ENCODE peak calls at places on chromosome 2, in seven cellular contexts. H, Q, Y, B, A, L and V are unnamed samples.

GRCh38 chr2:62014102-62014501 is 108.6 kb downstream of the COMMD1 start:
- DNase-seq in B (no peak), Q (no peak), L (no peak), A (no peak), Y (peak), H (peak), V (peak)

GRCh38 chr2:165203689-165204559 is at the start of gene SCN3A:
- DNase-seq in B (peak), H (peak), Q (peak), Y (no peak), A (no peak), L (peak), V (no peak)

GRCh38 chr2:128236491-128237035 is 82.1 kb downstream of the HS6ST1 start:
- DNase-seq in A (no peak), H (peak), Q (no peak), Y (no peak), B (no peak), L (no peak), V (no peak)

GRCh38 chr2:9773905-9774239 is 69.4 kb upstream of the TAF1B start:
- DNase-seq in H (no peak), Q (no peak), A (no peak), Y (no peak), B (no peak), L (no peak), V (no peak)

GRCh38 chr2:1770566-1771380 is 26.5 kb upstream of the PXDN start:
- DNase-seq in Q (no peak), H (no peak), L (no peak), B (no peak), A (no peak), Y (no peak), V (no peak)

GRCh38 chr2:63993871-63994270 is 25.4 kb downstream of the VPS54 start:
- DNase-seq in H (no peak), L (no peak), Q (no peak), A (no peak), B (no peak), Y (no peak), V (no peak)

GRCh38 chr2:159044804-159045286 is 76.4 kb downstream of the TANC1 start:
- DNase-seq in B (no peak), H (no peak), L (no peak), A (no peak), Y (no peak), Q (no peak), V (no peak)

GRCh38 chr2:4518596-4518995 is 815.2 kb downstream of the DCDC2C start:
- DNase-seq in L (no peak), H (no peak), Y (no peak), A (no peak), B (no peak), Q (no peak), V (no peak)

GRCh38 chr2:146734791-146735190 is 1110.0 kb upstream of the ACVR2A start:
- DNase-seq in L (no peak), H (no peak), Y (no peak), B (no peak), A (no peak), Q (no peak), V (no peak)